ENCODE peak calls at places on chromosomes 12 and 14, in five cellular contexts. Y, R, D, L and T are unnamed samples.
A peak's percentile ranks its signal among the peaks of the same experiment; 100 is the strongest.

GRCh38 chr12:50314629-50315312 is 31.5 kb upstream of the LIMA1 start:
- DNase-seq in Y (no peak), D (peak; percentile 16), R (peak; percentile 80), L (no peak), T (no peak)

GRCh38 chr14:99575043-99576023 is 28.7 kb downstream of the CCDC85C start:
- DNase-seq in R (peak; percentile 19), D (no peak), Y (peak; percentile 91), L (no peak), T (no peak)

GRCh38 chr12:130647814-130648213 is 68.3 kb downstream of the RIMBP2 start:
- DNase-seq in L (no peak), D (no peak), Y (no peak), R (no peak), T (no peak)

GRCh38 chr14:63287661-63288483 is 30.9 kb downstream of the GPHB5 start:
- DNase-seq in D (no peak), L (no peak), Y (no peak), R (peak; percentile 62), T (no peak)

GRCh38 chr14:49999216-49999761 is 106.4 kb downstream of the ARF6 start:
- DNase-seq in D (no peak), L (peak; percentile 5), Y (peak; percentile 89), R (peak; percentile 88), T (no peak)

GRCh38 chr12:7017870-7018349 is 366 bp downstream of the LPCAT3 start:
- DNase-seq in L (peak; percentile 49), Y (peak; percentile 50), R (peak; percentile 8), D (no peak), T (no peak)

GRCh38 chr12:65803253-65803652 is 21.0 kb upstream of the HMGA2 start:
- DNase-seq in R (no peak), Y (no peak), L (no peak), D (no peak), T (no peak)

GRCh38 chr12:109910254-109910968 is 10.3 kb downstream of the TCHP start:
- DNase-seq in Y (no peak), L (no peak), D (no peak), R (no peak), T (no peak)

GRCh38 chr12:107042801-107043200 is 50.5 kb downstream of the CRY1 start:
- DNase-seq in Y (peak; percentile 57), L (no peak), D (no peak), R (no peak), T (no peak)

GRCh38 chr12:4857472-4858291 is 52.0 kb upstream of the KCNA1 start:
- DNase-seq in Y (peak; percentile 80), D (peak; percentile 68), L (peak; percentile 5), R (peak; percentile 63), T (peak; percentile 34)

GRCh38 chr12:116540617-116541152 is 18.5 kb upstream of the MAP1LC3B2 start:
- DNase-seq in Y (no peak), L (no peak), R (no peak), D (no peak), T (no peak)

GRCh38 chr14:96139879-96140278 is 64.8 kb upstream of the BDKRB2 start:
- DNase-seq in Y (no peak), D (no peak), R (peak; percentile 84), L (no peak), T (no peak)

GRCh38 chr14:69363055-69363454 is 35.0 kb downstream of the ERH start:
- DNase-seq in L (no peak), D (no peak), Y (no peak), R (peak; percentile 33), T (no peak)

GRCh38 chr14:59601056-59601455 is 24.4 kb upstream of the CCDC175 start:
- DNase-seq in R (no peak), L (no peak), D (no peak), Y (no peak), T (no peak)

GRCh38 chr12:6123258-6123657 is 1.2 kb downstream of the VWF start:
- DNase-seq in Y (no peak), D (no peak), R (no peak), L (no peak), T (no peak)